ENCODE peak calls at places on chromosomes 11 and 22, in seven cellular contexts. T is mucosa of gallbladder, M is germinal center, D is SJSA1, J is AG08395, R is iris pigment epithelial cell, A is NCI-H345. H is an unnamed sample.

GRCh38 chr11:87299041-87299481 is 261.3 kb downstream of the TMEM135 start:
- DNase-seq in D (no peak), A (no peak), J (no peak), M (no peak), T (no peak), R (no peak), H (peak)

GRCh38 chr11:85196955-85197354 is 430.2 kb downstream of the DLG2 start:
- DNase-seq in D (no peak), A (no peak), T (no peak), J (no peak), M (no peak), R (no peak), H (no peak)

GRCh38 chr11:1812274-1812673 is 22.5 kb upstream of the SYT8 start:
- DNase-seq in D (no peak), R (no peak), T (no peak), M (no peak), A (no peak), J (no peak), H (no peak)

GRCh38 chr22:32469799-32470212 is 4.8 kb upstream of the FBXO7 start:
- DNase-seq in R (peak), T (peak), M (no peak), D (peak), J (peak), A (no peak), H (peak)

GRCh38 chr11:71977743-71978418 is 20.8 kb upstream of the IL18BP start:
- DNase-seq in D (no peak), T (peak), A (peak), M (peak), R (peak), J (peak), H (peak)

GRCh38 chr22:43848366-43849171 is 13.7 kb downstream of the SULT4A1 start:
- DNase-seq in R (peak), T (peak), A (peak), D (no peak), J (peak), M (no peak), H (no peak)

GRCh38 chr11:59204736-59205135 is 8.0 kb downstream of the MPEG1 start:
- DNase-seq in M (no peak), J (peak), D (no peak), A (no peak), R (peak), T (no peak), H (no peak)

GRCh38 chr11:36469063-36469462 is 41.0 kb downstream of the TRAF6 start:
- DNase-seq in J (no peak), M (no peak), D (peak), A (no peak), T (no peak), R (no peak), H (no peak)

H was measured in mesenchymal stem cell.